ENCODE peak calls at places on chromosomes 13 and 19, in four cellular contexts. U is AG10803, M is fibroblast of pulmonary artery, E is kidney. J is an unnamed sample.

GRCh38 chr19:56161534-56161933 is 14.3 kb upstream of the GALP start:
- DNase-seq in U (no peak), M (no peak), E (no peak), J (no peak)

GRCh38 chr13:97307882-97308624 is 85.9 kb downstream of the MBNL2 start:
- DNase-seq in U (peak; percentile 82), M (peak; percentile 55), E (no peak), J (no peak)

GRCh38 chr13:94112731-94113130 is 366.8 kb downstream of the DCT start:
- DNase-seq in U (no peak), M (no peak), E (no peak), J (no peak)

GRCh38 chr19:47228937-47229673 is 1.9 kb downstream of the BBC3 start:
- DNase-seq in U (peak; percentile 57), M (peak; percentile 43), E (no peak), J (no peak)

GRCh38 chr13:28583661-28584091 is 75.3 kb upstream of the POMP start:
- DNase-seq in U (peak; percentile 57), M (no peak), E (no peak), J (no peak)

GRCh38 chr13:32032780-32033179 is 1.2 kb downstream of the FRY start:
- DNase-seq in U (no peak), M (no peak), E (no peak), J (no peak)

GRCh38 chr19:19436137-19436691 is 30.7 kb downstream of the GATAD2A start:
- DNase-seq in U (no peak), M (no peak), E (no peak), J (no peak)

GRCh38 chr13:37959284-37959683 is 89.7 kb upstream of the TRPC4 start:
- DNase-seq in U (no peak), M (no peak), E (no peak), J (no peak)

GRCh38 chr19:19061491-19061890 is 2.3 kb upstream of the SLC25A42 start:
- DNase-seq in U (no peak), M (no peak), E (no peak), J (no peak)

DNA sequence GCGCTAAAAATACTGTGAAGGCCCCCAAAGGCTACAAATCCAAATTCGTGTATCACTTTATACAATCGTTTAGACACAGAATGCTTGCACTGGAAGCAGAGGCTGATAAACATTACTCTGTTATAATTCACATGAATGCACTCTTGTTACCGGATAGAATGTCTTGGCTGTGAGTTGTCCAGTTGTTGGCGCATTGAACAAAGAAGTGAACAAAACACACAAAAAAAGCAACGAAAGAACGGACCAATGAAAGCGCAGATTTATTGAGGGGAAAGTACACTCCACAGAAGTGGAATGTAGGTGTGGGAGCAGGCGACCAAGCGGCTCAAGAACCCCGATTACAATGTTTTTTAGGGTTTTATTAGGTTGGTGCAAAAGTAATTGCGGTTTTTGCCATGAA is 529 bp upstream of the ZNF418 start:
- DNase-seq in U (no peak), M (no peak), E (no peak), J (no peak)
- H3K4me3 ChIP-seq in U (no peak overlapping the region), M (no peak overlapping the region), E (peak overlapping the region; percentile 72), J (no peak overlapping the region)

GRCh38 chr19:57570707-57571106 is 8.0 kb downstream of the ZNF416 start:
- DNase-seq in U (no peak), M (no peak), E (no peak), J (no peak)
- H3K4me3 ChIP-seq in U (no peak overlapping the region), M (no peak overlapping the region), E (no peak overlapping the region), J (no peak overlapping the region)

GRCh38 chr19:17406039-17406886 is 833 bp upstream of the BST2 start:
- DNase-seq in U (peak; percentile 36), M (no peak), E (no peak), J (no peak)
- H3K4me3 ChIP-seq in U (no peak overlapping the region), M (no peak overlapping the region), E (peak overlapping the region; percentile 37), J (no peak overlapping the region)

DNA sequence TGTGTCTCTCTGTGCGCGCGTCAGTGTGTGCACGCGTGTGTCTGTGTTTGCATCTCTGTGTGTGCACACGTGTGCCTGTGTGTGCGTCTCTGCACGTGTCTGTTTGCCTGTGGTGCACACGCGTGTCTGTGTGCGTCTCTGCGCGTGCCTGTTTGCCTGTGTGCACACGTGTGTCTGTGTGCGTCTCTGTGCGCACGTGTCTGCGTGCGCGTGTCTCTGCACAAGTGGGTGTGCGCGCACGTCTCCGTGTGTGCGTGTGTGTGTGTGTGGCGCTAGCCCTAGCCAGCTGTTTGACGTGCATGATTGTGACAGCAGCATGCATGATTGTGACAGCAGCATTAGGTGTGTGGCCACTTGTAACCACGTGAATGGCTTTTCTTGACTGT is 31.1 kb downstream of the ZNF146 start:
- DNase-seq in U (peak; percentile 27), M (peak; percentile 14), E (no peak), J (no peak)
- H3K4me3 ChIP-seq in U (peak overlapping the region; percentile 3), M (no peak overlapping the region), E (peak overlapping the region; percentile 62), J (peak overlapping the region; percentile 33)

GRCh38 chr19:11195169-11195568 is 2.2 kb downstream of the KANK2 start:
- DNase-seq in U (no peak), M (peak; percentile 47), E (peak; percentile 81), J (no peak)
- H3K4me3 ChIP-seq in U (peak overlapping the region; percentile 97), M (peak overlapping the region; percentile 57), E (peak overlapping the region; percentile 42), J (peak overlapping the region; percentile 67)

GRCh38 chr13:21033224-21033855 is 28.0 kb downstream of the LATS2 start:
- DNase-seq in U (peak; percentile 64), M (peak; percentile 47), E (no peak), J (no peak)
- H3K4me3 ChIP-seq in U (peak overlapping the region; percentile 1), M (no peak overlapping the region), E (peak overlapping the region; percentile 15), J (no peak overlapping the region)

DNA sequence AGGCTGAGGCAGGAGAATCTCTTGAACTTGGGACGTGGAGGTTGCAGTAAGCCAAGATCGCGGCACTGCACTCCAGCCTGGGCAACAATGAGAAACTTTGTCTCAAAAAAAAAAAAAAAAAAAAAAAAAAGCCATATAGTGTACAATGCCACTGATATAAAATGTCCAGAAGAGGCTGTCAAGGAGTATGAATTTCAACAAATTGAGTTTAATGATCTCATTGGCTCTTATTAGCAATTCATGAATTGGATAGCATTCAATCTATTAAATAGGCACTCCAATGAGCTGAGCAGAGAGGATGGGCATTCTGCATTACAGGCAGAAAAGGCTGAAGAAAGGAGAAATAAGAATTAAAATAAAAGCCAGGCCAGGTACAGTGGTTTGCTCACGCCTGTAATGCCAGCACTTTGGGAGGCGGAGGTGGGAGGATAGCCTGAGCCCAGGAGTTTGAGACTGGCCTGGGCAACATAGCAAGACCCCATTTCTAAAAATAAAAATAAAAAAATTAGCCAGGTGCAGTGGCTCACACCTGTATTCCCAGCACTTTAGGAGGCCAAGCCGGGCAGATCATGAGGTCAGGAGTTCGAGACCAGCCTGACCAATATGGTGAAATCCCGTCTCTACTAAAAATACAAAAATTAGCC is 757 bp upstream of the LMNB2 start:
- DNase-seq in U (no peak), M (no peak), E (no peak), J (no peak)
- H3K4me3 ChIP-seq in U (peak overlapping the region; percentile 53), M (peak overlapping the region; percentile 30), E (no peak overlapping the region), J (peak overlapping the region; percentile 74)

J was measured in SK-N-MC.